ENCODE peak calls at places on chromosomes 4 and X, in six cellular contexts. C is right cardiac atrium; H is CD8-positive, alpha-beta memory T cell; L is neuronal stem cell; O is CD4-positive, CD25-positive, alpha-beta regulatory T cell; N is foreskin keratinocyte. T is an unnamed sample. For H3K4me1 and H3K27me3, the result is how much of the 10 kb centered on the place peaks cover.

GRCh38 chr4:6929339-6929734 is 19.7 kb downstream of the TBC1D14 start:
- DNase-seq in C (no peak), H (no peak), L (no peak), O (no peak), N (no peak), T (no peak)

GRCh38 chrX:39848900-39849299 is 248.9 kb downstream of the BCOR start:
- DNase-seq in C (no peak), H (no peak), L (no peak), O (no peak), N (no peak), T (no peak)

GRCh38 chr4:4852591-4853362 is 6.7 kb upstream of the MSX1 start:
- DNase-seq in C (no peak), H (no peak), L (no peak), O (no peak), N (peak), T (no peak)

GRCh38 chr4:74387790-74388189 is 22.8 kb downstream of the EREG start:
- DNase-seq in C (no peak), H (no peak), L (no peak), O (no peak), N (no peak), T (no peak)

GRCh38 chr4:183876268-183876934 is 28.7 kb upstream of the STOX2 start:
- DNase-seq in C (peak), H (no peak), L (no peak), O (no peak), N (peak), T (no peak)

GRCh38 chr4:114037981-114038380 is 58.5 kb upstream of the ARSJ start:
- DNase-seq in C (no peak), H (no peak), L (no peak), O (no peak), N (no peak), T (no peak)

GRCh38 chr4:11072999-11073398 is 355.7 kb downstream of the HS3ST1 start:
- DNase-seq in C (no peak), H (no peak), L (no peak), O (no peak), N (no peak), T (no peak)

GRCh38 chr4:106614446-106614845 is 245.9 kb upstream of the GIMD1 start:
- DNase-seq in C (no peak), H (no peak), L (no peak), O (no peak), N (no peak), T (no peak)

GRCh38 chrX:66014084-66014483 is 25.8 kb downstream of the VSIG4 start:
- DNase-seq in C (no peak), H (no peak), L (no peak), O (no peak), N (no peak), T (no peak)

GRCh38 chr4:140497776-140498636 is at the start of gene MGAT4D:
- DNase-seq in C (no peak), H (no peak), L (peak), O (no peak), N (no peak), T (no peak)

GRCh38 chr4:169921732-169922131 is 104.5 kb downstream of the MFAP3L start:
- DNase-seq in C (no peak), H (no peak), L (no peak), O (no peak), N (no peak), T (no peak)

GRCh38 chrX:3663576-3664290 is 49.7 kb downstream of the PRKX start:
- DNase-seq in C (no peak), H (no peak), L (no peak), O (no peak), N (no peak), T (no peak)

GRCh38 chr4:56817840-56818491 is 3.5 kb downstream of the SPINK2 start:
- DNase-seq in C (no peak), H (no peak), L (no peak), O (no peak), N (peak), T (no peak)

GRCh38 chr4:4672397-4672796 is 130.5 kb upstream of the STX18 start:
- DNase-seq in C (no peak), H (no peak), L (no peak), O (no peak), N (no peak), T (no peak)

GRCh38 chr4:38866973-38867477 is 581 bp upstream of the FAM114A1 start:
- DNase-seq in C (no peak), H (no peak), L (no peak), O (no peak), N (peak), T (no peak)

GRCh38 chr4:31442236-31442635 is 722.1 kb downstream of the PCDH7 start:
- DNase-seq in C (no peak), H (no peak), L (no peak), O (no peak), N (no peak), T (no peak)

GRCh38 chrX:154748712-154749339 is 2.1 kb downstream of the GAB3 start:
- DNase-seq in C (no peak), H (no peak), L (peak), O (peak), N (peak), T (peak)

GRCh38 chrX:9626379-9626778 is 139.3 kb downstream of the GPR143 start:
- DNase-seq in C (no peak), H (no peak), L (no peak), O (no peak), N (no peak), T (no peak)

GRCh38 chr4:80173841-80174240 is 23.5 kb upstream of the PRDM8 start:
- DNase-seq in C (no peak), H (no peak), L (no peak), O (no peak), N (peak), T (no peak)

GRCh38 chr4:71270901-71271300 is 67.9 kb upstream of the SLC4A4 start:
- DNase-seq in C (no peak), H (peak), L (peak), O (no peak), N (peak), T (no peak)

GRCh38 chrX:79366888-79367749 is at the start of gene ITM2A:
- DNase-seq in C (peak), H (peak), L (peak), O (peak), N (peak), T (peak)

GRCh38 chr4:103032575-103032974 is 13.1 kb upstream of the SLC9B1 start:
- DNase-seq in C (no peak), H (no peak), L (peak), O (no peak), N (peak), T (no peak)

GRCh38 chr4:6576512-6576911 is 1.5 kb downstream of the MAN2B2 start:
- DNase-seq in C (no peak), H (no peak), L (no peak), O (no peak), N (no peak), T (no peak)

GRCh38 chrX:148928803-148929202 is 428.4 kb downstream of the AFF2 start:
- DNase-seq in C (no peak), H (no peak), L (no peak), O (no peak), N (peak), T (no peak)

GRCh38 chr4:706834-707598 is 1.4 kb downstream of the PCGF3 start:
- DNase-seq in C (no peak), H (no peak), L (no peak), O (no peak), N (no peak), T (no peak)

GRCh38 chr4:2843023-2843908 is at the start of gene ADD1:
- DNase-seq in C (peak), H (peak), L (peak), O (peak), N (peak), T (peak)

GRCh38 chrX:11756354-11757318 is 1.4 kb upstream of the MSL3 start:
- DNase-seq in C (no peak), H (no peak), L (no peak), O (no peak), N (peak), T (no peak)

GRCh38 chr4:140061194-140061593 is 92.8 kb downstream of the MAML3 start:
- DNase-seq in C (no peak), H (no peak), L (no peak), O (no peak), N (no peak), T (no peak)

GRCh38 chr4:156294577-156294976 is 340.9 kb upstream of the CTSO start:
- DNase-seq in C (no peak), H (no peak), L (peak), O (no peak), N (peak), T (no peak)

GRCh38 chr4:83267121-83267834 is 17.3 kb downstream of the COQ2 start:
- DNase-seq in C (peak), H (no peak), L (no peak), O (no peak), N (no peak), T (no peak)

GRCh38 chr4:102089850-102090621 is 255.2 kb downstream of the SLC39A8 start:
- DNase-seq in C (no peak), H (no peak), L (no peak), O (no peak), N (no peak), T (no peak)

GRCh38 chr4:16034010-16034829 is 49.6 kb downstream of the PROM1 start:
- DNase-seq in C (no peak), H (no peak), L (no peak), O (no peak), N (no peak), T (no peak)
- H3K4me1 ChIP-seq in C (under half), H (under half), L (under half), O (under half), N (under half), T (under half)

GRCh38 chrX:136616987-136617685 is 30.8 kb upstream of the CD40LG start:
- DNase-seq in C (no peak), H (no peak), L (no peak), O (no peak), N (no peak), T (no peak)
- H3K27me3 ChIP-seq in C (under half), H (under half), L (under half), O (under half), N (under half), T (under half)

GRCh38 chr4:15667006-15667405 is 11.8 kb upstream of the FBXL5 start:
- DNase-seq in C (no peak), H (no peak), L (no peak), O (no peak), N (no peak), T (no peak)
- H3K27ac ChIP-seq in C (no peak), H (no peak), L (no peak), O (no peak), N (no peak), T (no peak)

GRCh38 chrX:12981880-12982279 is 7.0 kb downstream of the TMSB4X start:
- DNase-seq in C (no peak), H (no peak), L (no peak), O (no peak), N (no peak), T (no peak)
- H3K4me1 ChIP-seq in C (under half), H (half or more), L (under half), O (half or more), N (under half), T (half or more)

GRCh38 chr4:154497901-154498300 is 6.3 kb upstream of the DCHS2 start:
- DNase-seq in C (no peak), H (no peak), L (no peak), O (no peak), N (peak), T (no peak)
- H3K27me3 ChIP-seq in C (under half), H (under half), L (half or more), O (under half), N (half or more), T (under half)

DNA sequence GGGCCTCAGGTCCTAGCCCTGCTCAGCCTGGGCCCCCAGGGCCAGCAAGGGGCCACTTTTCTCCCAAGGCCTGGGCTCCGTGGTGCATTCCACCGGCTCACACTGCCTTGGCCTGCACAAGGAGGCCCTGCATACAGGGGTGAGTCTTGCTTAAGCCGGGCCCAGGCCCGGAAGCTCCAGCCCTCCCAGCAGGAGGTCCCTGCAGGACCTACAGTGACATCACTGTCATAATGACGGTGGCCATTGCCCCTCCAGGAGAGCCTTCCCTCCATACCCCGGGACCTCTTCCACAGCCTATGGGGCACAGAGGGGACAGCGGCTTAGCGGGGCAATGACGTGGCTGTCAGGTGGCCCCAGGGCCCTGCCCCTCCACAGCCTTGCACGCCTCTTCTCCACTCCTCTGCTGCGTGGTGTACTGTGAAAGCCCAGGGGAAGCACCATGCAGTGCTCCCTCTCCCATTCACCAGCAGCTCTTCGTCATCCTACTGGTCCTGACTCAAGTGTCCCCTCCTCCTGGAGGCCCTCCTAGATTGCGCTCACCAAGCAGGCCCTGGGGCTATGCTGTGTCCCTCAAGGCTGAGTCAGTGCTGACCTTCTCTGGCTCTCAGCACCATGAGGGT is 32.3 kb upstream of the AFAP1 start:
- DNase-seq in C (no peak), H (no peak), L (no peak), O (no peak), N (peak), T (no peak)
- H3K27ac ChIP-seq in C (no peak), H (peak), L (no peak), O (no peak), N (peak), T (peak)

GRCh38 chr4:99640676-99641075 is 17.0 kb downstream of the C4orf54 start:
- DNase-seq in C (no peak), H (no peak), L (no peak), O (no peak), N (peak), T (no peak)
- H3K4me1 ChIP-seq in C (under half), H (under half), L (under half), O (under half), N (under half), T (under half)

T was measured in effector memory CD4-positive, alpha-beta T cell.